ENCODE peak calls at places on chromosomes 4 and X, in seven cellular contexts. I, Q, B, V, X, E and S are unnamed samples.

GRCh38 chr4:104532677-104533076 is 38.0 kb upstream of the CXXC4 start:
- DNase-seq in I (no peak), Q (no peak), B (no peak), V (no peak), X (no peak), E (no peak), S (peak)

GRCh38 chr4:83172371-83172770 is 57.8 kb upstream of the PLAC8 start:
- DNase-seq in I (no peak), Q (no peak), B (no peak), V (no peak), X (no peak), E (no peak), S (no peak)

GRCh38 chr4:113586072-113586471 is 175.5 kb downstream of the CAMK2D start:
- DNase-seq in I (no peak), Q (no peak), B (no peak), V (no peak), X (no peak), E (no peak), S (no peak)

GRCh38 chr4:25213327-25213979 is 20.4 kb upstream of the PI4K2B start:
- DNase-seq in I (no peak), Q (no peak), B (no peak), V (no peak), X (no peak), E (no peak), S (no peak)

GRCh38 chr4:169611991-169612868 is at the start of gene NEK1:
- DNase-seq in I (peak), Q (peak), B (peak), V (peak), X (peak), E (peak), S (peak)

GRCh38 chr4:3388461-3389185 is 53.1 kb upstream of the HGFAC start:
- DNase-seq in I (no peak), Q (no peak), B (peak), V (peak), X (peak), E (peak), S (no peak)

GRCh38 chr4:109589119-109589518 is 29.1 kb downstream of the MCUB start:
- DNase-seq in I (no peak), Q (no peak), B (peak), V (peak), X (no peak), E (peak), S (peak)

GRCh38 chrX:43940811-43941210 is 32.4 kb downstream of the NDP start:
- DNase-seq in I (no peak), Q (peak), B (peak), V (peak), X (no peak), E (no peak), S (no peak)

DNA sequence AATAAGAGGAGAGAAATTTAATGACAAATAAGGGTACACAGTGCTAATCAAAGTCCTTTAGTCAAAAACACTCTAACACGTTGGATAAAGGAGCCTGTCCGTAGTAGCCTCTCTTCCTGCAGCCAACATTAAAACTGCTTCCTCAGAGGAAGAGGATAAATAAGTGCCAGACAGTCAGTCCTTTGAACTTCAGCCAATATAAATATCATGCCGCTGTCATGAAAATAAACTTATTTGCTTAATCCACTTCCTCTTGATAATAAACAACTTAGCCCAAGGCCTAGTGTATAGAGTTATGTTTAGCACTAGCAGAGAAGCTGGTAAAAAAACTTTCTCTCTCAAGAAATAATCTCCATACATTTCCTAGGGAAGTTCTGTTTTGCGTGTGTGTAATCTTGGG is 196.7 kb downstream of the HS3ST1 start:
- DNase-seq in I (no peak), Q (no peak), B (no peak), V (peak), X (no peak), E (no peak), S (no peak)
- H4K8ac ChIP-seq in I (no peak), Q (no peak), B (no peak), V (no peak), X (no peak), E (no peak), S (no peak)

GRCh38 chrX:8404958-8405357 is 59.7 kb upstream of the VCX3B start:
- DNase-seq in I (no peak), Q (no peak), B (no peak), V (no peak), X (no peak), E (no peak), S (no peak)
- H4K8ac ChIP-seq in I (no peak), Q (no peak), B (no peak), V (no peak), X (no peak), E (no peak), S (no peak)

GRCh38 chr4:124322234-124322831 is 390.2 kb downstream of the ANKRD50 start:
- DNase-seq in I (peak), Q (no peak), B (peak), V (peak), X (no peak), E (no peak), S (peak)

GRCh38 chr4:124329134-124329533 is 383.4 kb downstream of the ANKRD50 start:
- DNase-seq in I (no peak), Q (no peak), B (no peak), V (no peak), X (no peak), E (no peak), S (no peak)

GRCh38 chr4:124321370-124321769 is 391.2 kb downstream of the ANKRD50 start:
- DNase-seq in I (no peak), Q (no peak), B (peak), V (peak), X (no peak), E (no peak), S (peak)

GRCh38 chr4:124330045-124330444 is 382.5 kb downstream of the ANKRD50 start:
- DNase-seq in I (no peak), Q (no peak), B (no peak), V (no peak), X (no peak), E (no peak), S (no peak)

GRCh38 chr4:124325676-124326075 is 386.9 kb downstream of the ANKRD50 start:
- DNase-seq in I (no peak), Q (no peak), B (no peak), V (no peak), X (no peak), E (peak), S (no peak)
- H4K8ac ChIP-seq in I (no peak), Q (no peak), B (no peak), V (no peak), X (no peak), E (no peak), S (no peak)

DNA sequence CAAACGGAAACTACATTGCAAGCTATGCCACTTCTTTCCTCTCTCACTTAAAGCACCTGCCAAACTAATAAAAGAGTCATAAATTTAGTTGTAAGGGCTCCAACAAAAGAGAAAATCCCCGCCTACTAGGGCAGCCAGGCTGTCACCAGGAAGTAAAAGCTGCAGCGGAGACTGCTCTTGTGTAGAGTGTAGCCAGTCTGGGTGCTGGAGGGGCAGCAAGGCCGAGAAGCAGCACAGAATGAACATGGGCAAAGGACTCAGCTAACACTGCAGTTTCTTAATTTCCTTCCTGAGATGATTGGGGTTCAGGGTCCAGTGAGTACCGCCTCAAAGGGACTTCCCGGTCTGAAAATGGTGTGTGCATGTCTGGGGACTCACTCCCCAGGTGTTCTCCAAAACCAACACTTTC is 89.4 kb upstream of the MAML3 start:
- DNase-seq in I (no peak), Q (no peak), B (no peak), V (no peak), X (no peak), E (no peak), S (no peak)
- H4K8ac ChIP-seq in I (no peak), Q (no peak), B (peak), V (peak), X (no peak), E (no peak), S (no peak)

DNA sequence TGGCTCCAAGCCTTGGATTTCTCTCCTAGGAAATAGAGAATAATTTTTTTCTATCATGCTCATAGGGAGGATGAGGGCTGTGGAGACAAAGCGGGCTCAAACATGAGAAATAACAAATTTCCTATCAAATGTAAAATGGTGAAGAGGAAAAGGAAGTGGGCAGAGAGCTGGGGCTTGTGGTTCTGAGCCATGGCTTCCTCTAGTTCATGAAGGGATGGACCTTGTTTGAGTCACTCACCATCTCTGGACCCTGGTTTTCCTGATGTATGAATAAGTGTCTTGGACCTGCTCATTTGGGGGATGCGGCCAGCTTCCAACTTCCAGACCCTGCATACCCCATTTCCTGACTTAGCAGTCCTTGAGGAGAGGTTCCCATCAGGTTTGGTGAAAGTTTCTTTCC is 63.0 kb downstream of the MSX1 start:
- DNase-seq in I (no peak), Q (no peak), B (no peak), V (no peak), X (no peak), E (no peak), S (no peak)
- H4K8ac ChIP-seq in I (no peak), Q (no peak), B (no peak), V (no peak), X (no peak), E (no peak), S (no peak)

GRCh38 chr4:40482985-40483647 is 146.5 kb downstream of the RBM47 start:
- DNase-seq in I (no peak), Q (peak), B (no peak), V (no peak), X (no peak), E (no peak), S (peak)
- H4K8ac ChIP-seq in I (no peak), Q (no peak), B (no peak), V (no peak), X (no peak), E (no peak), S (no peak)

GRCh38 chrX:23493941-23494374 is 159.3 kb downstream of the PTCHD1 start:
- DNase-seq in I (no peak), Q (no peak), B (no peak), V (no peak), X (no peak), E (peak), S (peak)
- H4K8ac ChIP-seq in I (no peak), Q (no peak), B (no peak), V (no peak), X (no peak), E (no peak), S (no peak)